ENCODE peak calls at places on chromosome X, in four cellular contexts. U, G, M and B are unnamed samples.
A peak's percentile ranks its signal among the peaks of the same experiment; 100 is the strongest.

GRCh38 chrX:33307954-33308353 is 96.6 kb upstream of the DMD start:
- DNase-seq in U (no peak), G (no peak), M (no peak), B (no peak)

GRCh38 chrX:18973527-18974192 is 10.3 kb downstream of the PHKA2 start:
- DNase-seq in U (no peak), G (no peak), M (peak; percentile 30), B (no peak)

GRCh38 chrX:35733879-35734278 is 64.3 kb upstream of the MAGEB16 start:
- DNase-seq in U (no peak), G (no peak), M (no peak), B (no peak)

GRCh38 chrX:2917767-2918166 is 11.4 kb downstream of the ARSD start:
- DNase-seq in U (no peak), G (peak; percentile 37), M (no peak), B (no peak)

GRCh38 chrX:119667111-119667928 is 25.6 kb downstream of the SEPTIN6 start:
- DNase-seq in U (no peak), G (no peak), M (no peak), B (peak; percentile 65)

GRCh38 chrX:147602297-147602696 is 309.4 kb upstream of the FMR1 start:
- DNase-seq in U (no peak), G (no peak), M (no peak), B (no peak)

GRCh38 chrX:112668476-112669404 is 11.0 kb downstream of the LHFPL1 start:
- DNase-seq in U (no peak), G (no peak), M (no peak), B (no peak)

GRCh38 chrX:123184858-123185251 is 777 bp downstream of the GRIA3 start:
- DNase-seq in U (no peak), G (no peak), M (no peak), B (no peak)

GRCh38 chrX:41718481-41719245 is 5.3 kb upstream of the GPR82 start:
- DNase-seq in U (no peak), G (no peak), M (peak; percentile 1), B (no peak)

GRCh38 chrX:39903937-39904336 is 193.8 kb downstream of the BCOR start:
- DNase-seq in U (no peak), G (no peak), M (no peak), B (no peak)

GRCh38 chrX:39752820-39753219 is 344.9 kb downstream of the BCOR start:
- DNase-seq in U (no peak), G (no peak), M (no peak), B (no peak)

GRCh38 chrX:389021-389441 is 2.3 kb upstream of the PPP2R3B start:
- DNase-seq in U (no peak), G (no peak), M (peak; percentile 55), B (no peak)

GRCh38 chrX:71953391-71953790 is 42.7 kb downstream of the NHSL2 start:
- DNase-seq in U (no peak), G (no peak), M (no peak), B (no peak)

GRCh38 chrX:15114865-15115566 is 154.9 kb downstream of the ASB9 start:
- DNase-seq in U (no peak), G (no peak), M (no peak), B (no peak)

GRCh38 chrX:2984342-2984741 is 22.0 kb upstream of the ARSH start:
- DNase-seq in U (no peak), G (no peak), M (no peak), B (no peak)

GRCh38 chrX:22395372-22395771 is 122.7 kb downstream of the CBLL2 start:
- DNase-seq in U (no peak), G (no peak), M (no peak), B (no peak)

GRCh38 chrX:37993857-37994619 is 12.3 kb upstream of the SYTL5 start:
- DNase-seq in U (peak; percentile 30), G (peak; percentile 11), M (peak; percentile 19), B (no peak)

GRCh38 chrX:140933056-140933455 is 69.3 kb upstream of the SPANXB1 start:
- DNase-seq in U (no peak), G (no peak), M (no peak), B (no peak)

GRCh38 chrX:56813318-56813837 is 84.3 kb downstream of the NBDY start:
- DNase-seq in U (no peak), G (peak; percentile 6), M (no peak), B (no peak)

GRCh38 chrX:139204903-139205667 is 325.5 kb upstream of the F9 start:
- DNase-seq in U (no peak), G (peak; percentile 62), M (no peak), B (peak; percentile 52)

GRCh38 chrX:905828-906566 is 275.4 kb downstream of the SHOX start:
- DNase-seq in U (no peak), G (no peak), M (no peak), B (no peak)

GRCh38 chrX:53684415-53685192 is 1.9 kb downstream of the HUWE1 start:
- DNase-seq in U (no peak), G (no peak), M (no peak), B (no peak)

GRCh38 chrX:12825801-12826200 is 34.6 kb downstream of the PRPS2 start:
- DNase-seq in U (no peak), G (no peak), M (no peak), B (no peak)

GRCh38 chrX:130085551-130085986 is 24.7 kb downstream of the ELF4 start:
- DNase-seq in U (no peak), G (no peak), M (no peak), B (no peak)

GRCh38 chrX:65871671-65872311 is 168.1 kb downstream of the VSIG4 start:
- DNase-seq in U (peak; percentile 50), G (peak; percentile 59), M (peak; percentile 41), B (no peak)

GRCh38 chrX:105701310-105702052 is 120.9 kb upstream of the NRK start:
- DNase-seq in U (no peak), G (no peak), M (no peak), B (peak; percentile 7)

GRCh38 chrX:153336128-153336894 is 2.4 kb downstream of the ZNF275 start:
- DNase-seq in U (no peak), G (no peak), M (no peak), B (no peak)

GRCh38 chrX:74325130-74326059 is 21.4 kb downstream of the ZCCHC13 start:
- DNase-seq in U (no peak), G (peak; percentile 54), M (no peak), B (no peak)

GRCh38 chrX:40012800-40013682 is 84.7 kb downstream of the BCOR start:
- DNase-seq in U (no peak), G (peak; percentile 81), M (peak; percentile 67), B (peak; percentile 55)

GRCh38 chrX:41435708-41436107 is 11.4 kb upstream of the NYX start:
- DNase-seq in U (no peak), G (no peak), M (no peak), B (no peak)

DNA sequence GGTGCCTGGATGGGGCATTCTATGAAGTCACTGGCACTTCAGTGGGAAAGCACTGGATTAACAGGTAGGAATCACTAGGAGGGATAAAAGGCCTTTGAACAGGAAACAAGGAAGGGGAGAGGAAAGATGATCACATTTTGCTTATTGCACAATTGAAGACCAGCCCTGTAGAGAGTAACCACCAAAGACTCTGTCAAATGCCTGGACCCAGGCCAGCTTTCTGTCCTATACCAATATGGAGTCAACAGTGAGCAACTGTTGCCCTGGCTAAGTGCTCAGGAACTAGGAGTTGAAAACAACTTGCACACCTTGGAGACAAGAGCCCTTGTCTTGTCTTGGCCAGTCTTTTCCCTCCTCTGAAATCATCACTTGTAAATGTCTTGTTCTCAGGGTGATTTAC is 14.1 kb upstream of the RTL3 start:
- DNase-seq in U (no peak), G (no peak), M (no peak), B (no peak)
- TF ChIP-seq TARDBP in U (no peak), G (no peak), M (no peak), B (no peak)

GRCh38 chrX:118540342-118540741 is 44.7 kb downstream of the DOCK11 start:
- DNase-seq in U (no peak), G (no peak), M (no peak), B (no peak)

GRCh38 chrX:118534716-118535493 is 39.3 kb downstream of the DOCK11 start:
- DNase-seq in U (no peak), G (no peak), M (no peak), B (peak; percentile 21)

GRCh38 chrX:118536204-118536603 is 40.6 kb downstream of the DOCK11 start:
- DNase-seq in U (peak; percentile 31), G (no peak), M (no peak), B (no peak)

GRCh38 chrX:118541482-118541881 is 45.9 kb downstream of the DOCK11 start:
- DNase-seq in U (no peak), G (no peak), M (no peak), B (no peak)

DNA sequence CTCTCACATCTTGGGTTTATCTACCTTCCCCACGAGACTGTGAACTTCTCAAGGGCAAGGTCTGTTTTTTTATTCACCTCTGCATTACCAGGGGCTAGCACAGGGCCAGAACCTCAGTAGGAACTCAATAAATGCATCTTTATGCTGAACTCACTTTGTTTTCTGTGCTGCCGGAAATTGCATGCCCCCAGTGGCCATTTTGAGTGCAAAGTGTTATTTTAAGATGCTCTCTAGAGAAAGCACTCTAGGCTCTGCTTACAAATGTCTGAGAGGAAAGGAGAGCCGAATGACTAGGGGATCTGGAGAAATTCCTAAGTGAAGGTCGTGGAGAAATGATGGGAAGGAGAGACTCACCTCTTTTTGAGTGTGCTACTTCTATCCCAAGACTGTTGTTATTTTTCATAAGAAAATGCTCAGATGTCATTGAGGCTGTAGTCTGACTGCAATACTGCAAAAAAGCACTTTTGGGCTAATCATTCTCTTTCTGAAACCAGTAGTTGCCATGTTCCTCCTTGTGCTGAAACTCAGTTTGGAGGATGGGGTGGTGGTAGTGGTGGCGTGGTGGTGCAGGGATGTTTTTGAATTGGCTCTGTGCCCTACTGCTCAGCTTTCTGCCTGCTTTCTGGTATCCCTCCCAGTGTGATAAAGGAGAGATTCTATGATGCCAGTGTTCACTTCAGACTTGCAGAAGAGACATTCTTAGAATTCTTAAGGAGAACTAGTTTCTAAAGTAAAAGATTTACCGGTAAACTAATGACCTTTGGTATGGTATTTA is 41.3 kb downstream of the DOCK11 start:
- DNase-seq in U (peak; percentile 33), G (no peak), M (no peak), B (peak; percentile 59)
- TF ChIP-seq TARDBP in U (no peak), G (no peak), M (no peak), B (no peak)

DNA sequence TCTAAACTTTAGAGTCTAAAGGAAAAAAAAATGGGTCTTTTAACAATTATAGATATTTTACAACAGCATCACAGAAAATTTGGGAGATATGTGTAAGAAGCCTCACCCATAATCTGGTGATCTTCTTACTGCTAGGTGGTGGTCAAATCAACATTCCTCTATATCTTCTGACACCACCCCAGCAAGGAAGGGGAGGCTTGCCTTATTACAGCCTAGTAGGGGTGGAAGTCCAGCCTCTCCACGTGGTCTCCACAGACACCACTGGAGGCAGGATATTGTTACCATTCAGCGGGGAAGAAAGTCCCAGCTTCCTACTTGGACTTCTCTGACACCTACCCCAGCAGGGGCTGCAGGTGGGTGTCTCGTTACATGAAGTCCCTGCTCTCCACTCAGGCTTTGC is 28.7 kb downstream of the PRPS1 start:
- DNase-seq in U (no peak), G (no peak), M (no peak), B (no peak)
- TF ChIP-seq TARDBP in U (no peak), G (no peak), M (no peak), B (no peak)

GRCh38 chrX:7420712-7421111 is 272.8 kb upstream of the PUDP start:
- DNase-seq in U (no peak), G (no peak), M (no peak), B (no peak)
- TF ChIP-seq TARDBP in U (no peak), G (no peak), M (no peak), B (no peak)